ENCODE peak calls at places on chromosome 12, in ten cellular contexts. One of them, this sample, is unnamed.

GRCh38 chr12:117766008-117766407 is 202.8 kb downstream of the KSR2 start:
- DNase-seq in neural progenitor cell: no peak
- DNase-seq in Calu3: no peak
- DNase-seq in SJSA1: no peak
- DNase-seq in aorta: no peak
- DNase-seq in activated naive CD4-positive, alpha-beta T cell: no peak
- DNase-seq in activated CD8-positive, alpha-beta T cell treated with anti-CD3 and anti-CD28 coated beads for 36 hours: no peak
- DNase-seq in mesendoderm: no peak
- DNase-seq in ovary: no peak
- DNase-seq in activated CD4-positive, alpha-beta T cell treated with anti-CD3 and anti-CD28 coated beads, Interleukin-2, amount 50 U/mL, for 48 hours: no peak
- DNase-seq in this sample: no peak

GRCh38 chr12:53255993-53256392 is 12.1 kb upstream of the ESPL1 start:
- DNase-seq in neural progenitor cell: no peak
- DNase-seq in Calu3: no peak
- DNase-seq in SJSA1: no peak
- DNase-seq in aorta: no peak
- DNase-seq in activated naive CD4-positive, alpha-beta T cell: no peak
- DNase-seq in activated CD8-positive, alpha-beta T cell treated with anti-CD3 and anti-CD28 coated beads for 36 hours: no peak
- DNase-seq in mesendoderm: no peak
- DNase-seq in ovary: no peak
- DNase-seq in activated CD4-positive, alpha-beta T cell treated with anti-CD3 and anti-CD28 coated beads, Interleukin-2, amount 50 U/mL, for 48 hours: no peak
- DNase-seq in this sample: no peak

GRCh38 chr12:70733385-70733784 is 96.2 kb upstream of the PTPRB start:
- DNase-seq in neural progenitor cell: peak; percentile 73
- DNase-seq in Calu3: peak; percentile 48
- DNase-seq in SJSA1: no peak
- DNase-seq in aorta: no peak
- DNase-seq in activated naive CD4-positive, alpha-beta T cell: no peak
- DNase-seq in activated CD8-positive, alpha-beta T cell treated with anti-CD3 and anti-CD28 coated beads for 36 hours: peak; percentile 10
- DNase-seq in mesendoderm: peak; percentile 83
- DNase-seq in ovary: no peak
- DNase-seq in activated CD4-positive, alpha-beta T cell treated with anti-CD3 and anti-CD28 coated beads, Interleukin-2, amount 50 U/mL, for 48 hours: no peak
- DNase-seq in this sample: no peak

GRCh38 chr12:7116916-7117315 is 7.9 kb upstream of the C1RL start:
- DNase-seq in neural progenitor cell: no peak
- DNase-seq in Calu3: no peak
- DNase-seq in SJSA1: no peak
- DNase-seq in aorta: no peak
- DNase-seq in activated naive CD4-positive, alpha-beta T cell: no peak
- DNase-seq in activated CD8-positive, alpha-beta T cell treated with anti-CD3 and anti-CD28 coated beads for 36 hours: no peak
- DNase-seq in mesendoderm: no peak
- DNase-seq in ovary: no peak
- DNase-seq in activated CD4-positive, alpha-beta T cell treated with anti-CD3 and anti-CD28 coated beads, Interleukin-2, amount 50 U/mL, for 48 hours: no peak
- DNase-seq in this sample: no peak

GRCh38 chr12:116804051-116804450 is 65.9 kb downstream of the RNFT2 start:
- DNase-seq in neural progenitor cell: no peak
- DNase-seq in Calu3: no peak
- DNase-seq in SJSA1: no peak
- DNase-seq in aorta: no peak
- DNase-seq in activated naive CD4-positive, alpha-beta T cell: no peak
- DNase-seq in activated CD8-positive, alpha-beta T cell treated with anti-CD3 and anti-CD28 coated beads for 36 hours: no peak
- DNase-seq in mesendoderm: no peak
- DNase-seq in ovary: no peak
- DNase-seq in activated CD4-positive, alpha-beta T cell treated with anti-CD3 and anti-CD28 coated beads, Interleukin-2, amount 50 U/mL, for 48 hours: no peak
- DNase-seq in this sample: no peak

GRCh38 chr12:44154128-44154527 is 318.2 kb downstream of the TMEM117 start:
- DNase-seq in neural progenitor cell: no peak
- DNase-seq in Calu3: no peak
- DNase-seq in SJSA1: no peak
- DNase-seq in aorta: no peak
- DNase-seq in activated naive CD4-positive, alpha-beta T cell: no peak
- DNase-seq in activated CD8-positive, alpha-beta T cell treated with anti-CD3 and anti-CD28 coated beads for 36 hours: no peak
- DNase-seq in mesendoderm: no peak
- DNase-seq in ovary: no peak
- DNase-seq in activated CD4-positive, alpha-beta T cell treated with anti-CD3 and anti-CD28 coated beads, Interleukin-2, amount 50 U/mL, for 48 hours: no peak
- DNase-seq in this sample: no peak

GRCh38 chr12:107748472-107748871 is 12.5 kb downstream of the PRDM4 start:
- DNase-seq in neural progenitor cell: no peak
- DNase-seq in Calu3: no peak
- DNase-seq in SJSA1: no peak
- DNase-seq in aorta: no peak
- DNase-seq in activated naive CD4-positive, alpha-beta T cell: no peak
- DNase-seq in activated CD8-positive, alpha-beta T cell treated with anti-CD3 and anti-CD28 coated beads for 36 hours: no peak
- DNase-seq in mesendoderm: no peak
- DNase-seq in ovary: no peak
- DNase-seq in activated CD4-positive, alpha-beta T cell treated with anti-CD3 and anti-CD28 coated beads, Interleukin-2, amount 50 U/mL, for 48 hours: no peak
- DNase-seq in this sample: no peak

GRCh38 chr12:123572391-123572790 is 12.0 kb upstream of the TMED2 start:
- DNase-seq in neural progenitor cell: no peak
- DNase-seq in Calu3: no peak
- DNase-seq in SJSA1: no peak
- DNase-seq in aorta: no peak
- DNase-seq in activated naive CD4-positive, alpha-beta T cell: no peak
- DNase-seq in activated CD8-positive, alpha-beta T cell treated with anti-CD3 and anti-CD28 coated beads for 36 hours: no peak
- DNase-seq in mesendoderm: no peak
- DNase-seq in ovary: no peak
- DNase-seq in activated CD4-positive, alpha-beta T cell treated with anti-CD3 and anti-CD28 coated beads, Interleukin-2, amount 50 U/mL, for 48 hours: no peak
- DNase-seq in this sample: no peak

GRCh38 chr12:115000038-115000437 is 316.1 kb upstream of the TBX3 start:
- DNase-seq in neural progenitor cell: no peak
- DNase-seq in Calu3: no peak
- DNase-seq in SJSA1: peak; percentile 80
- DNase-seq in aorta: no peak
- DNase-seq in activated naive CD4-positive, alpha-beta T cell: no peak
- DNase-seq in activated CD8-positive, alpha-beta T cell treated with anti-CD3 and anti-CD28 coated beads for 36 hours: no peak
- DNase-seq in mesendoderm: peak; percentile 72
- DNase-seq in ovary: no peak
- DNase-seq in activated CD4-positive, alpha-beta T cell treated with anti-CD3 and anti-CD28 coated beads, Interleukin-2, amount 50 U/mL, for 48 hours: no peak
- DNase-seq in this sample: no peak

GRCh38 chr12:112105891-112106290 is 2.7 kb downstream of the NAA25 start:
- DNase-seq in neural progenitor cell: no peak
- DNase-seq in Calu3: no peak
- DNase-seq in SJSA1: no peak
- DNase-seq in aorta: no peak
- DNase-seq in activated naive CD4-positive, alpha-beta T cell: no peak
- DNase-seq in activated CD8-positive, alpha-beta T cell treated with anti-CD3 and anti-CD28 coated beads for 36 hours: no peak
- DNase-seq in mesendoderm: no peak
- DNase-seq in ovary: no peak
- DNase-seq in activated CD4-positive, alpha-beta T cell treated with anti-CD3 and anti-CD28 coated beads, Interleukin-2, amount 50 U/mL, for 48 hours: no peak
- DNase-seq in this sample: no peak

GRCh38 chr12:125203145-125203765 is 138.0 kb downstream of the AACS start:
- DNase-seq in neural progenitor cell: no peak
- DNase-seq in Calu3: peak; percentile 35
- DNase-seq in SJSA1: no peak
- DNase-seq in aorta: no peak
- DNase-seq in activated naive CD4-positive, alpha-beta T cell: no peak
- DNase-seq in activated CD8-positive, alpha-beta T cell treated with anti-CD3 and anti-CD28 coated beads for 36 hours: no peak
- DNase-seq in mesendoderm: no peak
- DNase-seq in ovary: no peak
- DNase-seq in activated CD4-positive, alpha-beta T cell treated with anti-CD3 and anti-CD28 coated beads, Interleukin-2, amount 50 U/mL, for 48 hours: no peak
- DNase-seq in this sample: no peak

GRCh38 chr12:117674313-117674712 is 294.5 kb downstream of the KSR2 start:
- DNase-seq in neural progenitor cell: no peak
- DNase-seq in Calu3: no peak
- DNase-seq in SJSA1: no peak
- DNase-seq in aorta: no peak
- DNase-seq in activated naive CD4-positive, alpha-beta T cell: no peak
- DNase-seq in activated CD8-positive, alpha-beta T cell treated with anti-CD3 and anti-CD28 coated beads for 36 hours: no peak
- DNase-seq in mesendoderm: no peak
- DNase-seq in ovary: no peak
- DNase-seq in activated CD4-positive, alpha-beta T cell treated with anti-CD3 and anti-CD28 coated beads, Interleukin-2, amount 50 U/mL, for 48 hours: no peak
- DNase-seq in this sample: no peak

GRCh38 chr12:12759234-12759915 is 26.1 kb upstream of the APOLD1 start:
- DNase-seq in neural progenitor cell: no peak
- DNase-seq in Calu3: no peak
- DNase-seq in SJSA1: no peak
- DNase-seq in aorta: no peak
- DNase-seq in activated naive CD4-positive, alpha-beta T cell: no peak
- DNase-seq in activated CD8-positive, alpha-beta T cell treated with anti-CD3 and anti-CD28 coated beads for 36 hours: no peak
- DNase-seq in mesendoderm: no peak
- DNase-seq in ovary: no peak
- DNase-seq in activated CD4-positive, alpha-beta T cell treated with anti-CD3 and anti-CD28 coated beads, Interleukin-2, amount 50 U/mL, for 48 hours: no peak
- DNase-seq in this sample: no peak

GRCh38 chr12:123907726-123908476 is 64.7 kb downstream of the CCDC92 start:
- DNase-seq in neural progenitor cell: peak; percentile 45
- DNase-seq in Calu3: no peak
- DNase-seq in SJSA1: no peak
- DNase-seq in aorta: peak; percentile 73
- DNase-seq in activated naive CD4-positive, alpha-beta T cell: no peak
- DNase-seq in activated CD8-positive, alpha-beta T cell treated with anti-CD3 and anti-CD28 coated beads for 36 hours: no peak
- DNase-seq in mesendoderm: no peak
- DNase-seq in ovary: no peak
- DNase-seq in activated CD4-positive, alpha-beta T cell treated with anti-CD3 and anti-CD28 coated beads, Interleukin-2, amount 50 U/mL, for 48 hours: no peak
- DNase-seq in this sample: no peak

GRCh38 chr12:12726543-12727093 is 9.4 kb downstream of the CDKN1B start:
- DNase-seq in neural progenitor cell: no peak
- DNase-seq in Calu3: no peak
- DNase-seq in SJSA1: peak; percentile 74
- DNase-seq in aorta: no peak
- DNase-seq in activated naive CD4-positive, alpha-beta T cell: no peak
- DNase-seq in activated CD8-positive, alpha-beta T cell treated with anti-CD3 and anti-CD28 coated beads for 36 hours: peak; percentile 31
- DNase-seq in mesendoderm: no peak
- DNase-seq in ovary: no peak
- DNase-seq in activated CD4-positive, alpha-beta T cell treated with anti-CD3 and anti-CD28 coated beads, Interleukin-2, amount 50 U/mL, for 48 hours: no peak
- DNase-seq in this sample: no peak

GRCh38 chr12:98894412-98895085 is 249.5 kb downstream of the APAF1 start:
- DNase-seq in neural progenitor cell: peak; percentile 70
- DNase-seq in Calu3: no peak
- DNase-seq in SJSA1: no peak
- DNase-seq in aorta: no peak
- DNase-seq in activated naive CD4-positive, alpha-beta T cell: no peak
- DNase-seq in activated CD8-positive, alpha-beta T cell treated with anti-CD3 and anti-CD28 coated beads for 36 hours: no peak
- DNase-seq in mesendoderm: peak; percentile 49
- DNase-seq in ovary: peak; percentile 39
- DNase-seq in activated CD4-positive, alpha-beta T cell treated with anti-CD3 and anti-CD28 coated beads, Interleukin-2, amount 50 U/mL, for 48 hours: no peak
- DNase-seq in this sample: no peak

GRCh38 chr12:68915055-68915454 is 17.9 kb downstream of the CPM start:
- DNase-seq in neural progenitor cell: no peak
- DNase-seq in Calu3: no peak
- DNase-seq in SJSA1: no peak
- DNase-seq in aorta: no peak
- DNase-seq in activated naive CD4-positive, alpha-beta T cell: no peak
- DNase-seq in activated CD8-positive, alpha-beta T cell treated with anti-CD3 and anti-CD28 coated beads for 36 hours: no peak
- DNase-seq in mesendoderm: no peak
- DNase-seq in ovary: no peak
- DNase-seq in activated CD4-positive, alpha-beta T cell treated with anti-CD3 and anti-CD28 coated beads, Interleukin-2, amount 50 U/mL, for 48 hours: no peak
- DNase-seq in this sample: no peak

GRCh38 chr12:20350495-20350894 is 17.8 kb upstream of the PDE3A start:
- DNase-seq in neural progenitor cell: no peak
- DNase-seq in Calu3: no peak
- DNase-seq in SJSA1: no peak
- DNase-seq in aorta: no peak
- DNase-seq in activated naive CD4-positive, alpha-beta T cell: no peak
- DNase-seq in activated CD8-positive, alpha-beta T cell treated with anti-CD3 and anti-CD28 coated beads for 36 hours: no peak
- DNase-seq in mesendoderm: no peak
- DNase-seq in ovary: no peak
- DNase-seq in activated CD4-positive, alpha-beta T cell treated with anti-CD3 and anti-CD28 coated beads, Interleukin-2, amount 50 U/mL, for 48 hours: no peak
- DNase-seq in this sample: no peak

GRCh38 chr12:99498756-99499155 is 148.8 kb upstream of the GARIN6 start:
- DNase-seq in neural progenitor cell: no peak
- DNase-seq in Calu3: peak; percentile 5
- DNase-seq in SJSA1: no peak
- DNase-seq in aorta: no peak
- DNase-seq in activated naive CD4-positive, alpha-beta T cell: no peak
- DNase-seq in activated CD8-positive, alpha-beta T cell treated with anti-CD3 and anti-CD28 coated beads for 36 hours: no peak
- DNase-seq in mesendoderm: peak; percentile 94
- DNase-seq in ovary: no peak
- DNase-seq in activated CD4-positive, alpha-beta T cell treated with anti-CD3 and anti-CD28 coated beads, Interleukin-2, amount 50 U/mL, for 48 hours: no peak
- DNase-seq in this sample: no peak

GRCh38 chr12:3218150-3218845 is 141.1 kb downstream of the TSPAN9 start:
- DNase-seq in neural progenitor cell: no peak
- DNase-seq in Calu3: no peak
- DNase-seq in SJSA1: no peak
- DNase-seq in aorta: peak; percentile 95
- DNase-seq in activated naive CD4-positive, alpha-beta T cell: no peak
- DNase-seq in activated CD8-positive, alpha-beta T cell treated with anti-CD3 and anti-CD28 coated beads for 36 hours: no peak
- DNase-seq in mesendoderm: no peak
- DNase-seq in ovary: peak; percentile 87
- DNase-seq in activated CD4-positive, alpha-beta T cell treated with anti-CD3 and anti-CD28 coated beads, Interleukin-2, amount 50 U/mL, for 48 hours: no peak
- DNase-seq in this sample: no peak

GRCh38 chr12:116434155-116435065 is 124.8 kb upstream of the MAP1LC3B2 start:
- DNase-seq in neural progenitor cell: peak; percentile 77
- DNase-seq in Calu3: peak; percentile 81
- DNase-seq in SJSA1: peak; percentile 92
- DNase-seq in aorta: peak; percentile 94
- DNase-seq in activated naive CD4-positive, alpha-beta T cell: no peak
- DNase-seq in activated CD8-positive, alpha-beta T cell treated with anti-CD3 and anti-CD28 coated beads for 36 hours: no peak
- DNase-seq in mesendoderm: peak; percentile 95
- DNase-seq in ovary: peak; percentile 84
- DNase-seq in activated CD4-positive, alpha-beta T cell treated with anti-CD3 and anti-CD28 coated beads, Interleukin-2, amount 50 U/mL, for 48 hours: no peak
- DNase-seq in this sample: no peak

GRCh38 chr12:53578783-53579182 is 47.4 kb downstream of the ATF7 start:
- DNase-seq in neural progenitor cell: no peak
- DNase-seq in Calu3: no peak
- DNase-seq in SJSA1: no peak
- DNase-seq in aorta: no peak
- DNase-seq in activated naive CD4-positive, alpha-beta T cell: no peak
- DNase-seq in activated CD8-positive, alpha-beta T cell treated with anti-CD3 and anti-CD28 coated beads for 36 hours: no peak
- DNase-seq in mesendoderm: no peak
- DNase-seq in ovary: no peak
- DNase-seq in activated CD4-positive, alpha-beta T cell treated with anti-CD3 and anti-CD28 coated beads, Interleukin-2, amount 50 U/mL, for 48 hours: no peak
- DNase-seq in this sample: no peak

GRCh38 chr12:119693006-119693405 is 25.1 kb downstream of the PRKAB1 start:
- DNase-seq in neural progenitor cell: no peak
- DNase-seq in Calu3: peak; percentile 41
- DNase-seq in SJSA1: no peak
- DNase-seq in aorta: no peak
- DNase-seq in activated naive CD4-positive, alpha-beta T cell: no peak
- DNase-seq in activated CD8-positive, alpha-beta T cell treated with anti-CD3 and anti-CD28 coated beads for 36 hours: no peak
- DNase-seq in mesendoderm: no peak
- DNase-seq in ovary: peak; percentile 36
- DNase-seq in activated CD4-positive, alpha-beta T cell treated with anti-CD3 and anti-CD28 coated beads, Interleukin-2, amount 50 U/mL, for 48 hours: no peak
- DNase-seq in this sample: no peak

GRCh38 chr12:104460973-104461693 is 4.4 kb downstream of the CHST11 start:
- DNase-seq in neural progenitor cell: no peak
- DNase-seq in Calu3: no peak
- DNase-seq in SJSA1: no peak
- DNase-seq in aorta: no peak
- DNase-seq in activated naive CD4-positive, alpha-beta T cell: no peak
- DNase-seq in activated CD8-positive, alpha-beta T cell treated with anti-CD3 and anti-CD28 coated beads for 36 hours: no peak
- DNase-seq in mesendoderm: peak; percentile 20
- DNase-seq in ovary: no peak
- DNase-seq in activated CD4-positive, alpha-beta T cell treated with anti-CD3 and anti-CD28 coated beads, Interleukin-2, amount 50 U/mL, for 48 hours: no peak
- DNase-seq in this sample: peak; percentile 50

GRCh38 chr12:55683676-55684075 is 24.0 kb downstream of the ITGA7 start:
- DNase-seq in neural progenitor cell: no peak
- DNase-seq in Calu3: no peak
- DNase-seq in SJSA1: no peak
- DNase-seq in aorta: peak; percentile 35
- DNase-seq in activated naive CD4-positive, alpha-beta T cell: no peak
- DNase-seq in activated CD8-positive, alpha-beta T cell treated with anti-CD3 and anti-CD28 coated beads for 36 hours: no peak
- DNase-seq in mesendoderm: no peak
- DNase-seq in ovary: no peak
- DNase-seq in activated CD4-positive, alpha-beta T cell treated with anti-CD3 and anti-CD28 coated beads, Interleukin-2, amount 50 U/mL, for 48 hours: no peak
- DNase-seq in this sample: no peak

GRCh38 chr12:76633415-76633814 is 73.8 kb upstream of the OSBPL8 start:
- DNase-seq in neural progenitor cell: no peak
- DNase-seq in Calu3: no peak
- DNase-seq in SJSA1: no peak
- DNase-seq in aorta: no peak
- DNase-seq in activated naive CD4-positive, alpha-beta T cell: no peak
- DNase-seq in activated CD8-positive, alpha-beta T cell treated with anti-CD3 and anti-CD28 coated beads for 36 hours: no peak
- DNase-seq in mesendoderm: no peak
- DNase-seq in ovary: no peak
- DNase-seq in activated CD4-positive, alpha-beta T cell treated with anti-CD3 and anti-CD28 coated beads, Interleukin-2, amount 50 U/mL, for 48 hours: no peak
- DNase-seq in this sample: no peak

GRCh38 chr12:20423557-20423956 is 55.2 kb downstream of the PDE3A start:
- DNase-seq in neural progenitor cell: peak; percentile 40
- DNase-seq in Calu3: no peak
- DNase-seq in SJSA1: no peak
- DNase-seq in aorta: no peak
- DNase-seq in activated naive CD4-positive, alpha-beta T cell: no peak
- DNase-seq in activated CD8-positive, alpha-beta T cell treated with anti-CD3 and anti-CD28 coated beads for 36 hours: no peak
- DNase-seq in mesendoderm: peak; percentile 45
- DNase-seq in ovary: no peak
- DNase-seq in activated CD4-positive, alpha-beta T cell treated with anti-CD3 and anti-CD28 coated beads, Interleukin-2, amount 50 U/mL, for 48 hours: no peak
- DNase-seq in this sample: no peak

GRCh38 chr12:98578821-98579220 is 14.7 kb upstream of the SLC25A3 start:
- DNase-seq in neural progenitor cell: no peak
- DNase-seq in Calu3: peak; percentile 25
- DNase-seq in SJSA1: no peak
- DNase-seq in aorta: no peak
- DNase-seq in activated naive CD4-positive, alpha-beta T cell: no peak
- DNase-seq in activated CD8-positive, alpha-beta T cell treated with anti-CD3 and anti-CD28 coated beads for 36 hours: no peak
- DNase-seq in mesendoderm: no peak
- DNase-seq in ovary: no peak
- DNase-seq in activated CD4-positive, alpha-beta T cell treated with anti-CD3 and anti-CD28 coated beads, Interleukin-2, amount 50 U/mL, for 48 hours: no peak
- DNase-seq in this sample: no peak

This sample was measured in activated CD8-positive, alpha-beta memory T cell treated with anti-CD3 and anti-CD28 coated beads for 24 hours.